ENCODE peak calls at places on chromosomes 5 and 9, in nine cellular contexts. B is epithelial cell of esophagus, E is astrocyte, A is keratinocyte, N is heart right ventricle, U is psoas muscle, I is IMR-90, H is fibroblast of mammary gland, K is fibroblast of lung. Q is an unnamed sample.

GRCh38 chr5:151587796-151588606 is 3.1 kb downstream of the FAT2 start:
- DNase-seq in U (no peak), N (no peak), E (no peak), B (peak; percentile 60), K (no peak), I (no peak), H (peak; percentile 74), A (no peak), Q (no peak)

GRCh38 chr5:53557386-53557785 is 3.1 kb upstream of the NDUFS4 start:
- DNase-seq in K (peak; percentile 47), B (peak; percentile 79), U (no peak), I (peak; percentile 80), A (no peak), H (peak; percentile 59), E (peak; percentile 29), N (no peak), Q (no peak)

GRCh38 chr5:178211095-178212048 is 7.0 kb downstream of the HNRNPAB start:
- DNase-seq in A (no peak), H (no peak), E (no peak), I (no peak), U (no peak), B (no peak), K (no peak), N (no peak), Q (no peak)

GRCh38 chr5:11390369-11390768 is 513.9 kb downstream of the CTNND2 start:
- DNase-seq in K (peak; percentile 79), I (no peak), E (peak; percentile 67), U (no peak), H (peak; percentile 78), B (no peak), A (no peak), N (no peak), Q (no peak)

GRCh38 chr5:13957032-13957645 is 12.7 kb upstream of the DNAH5 start:
- DNase-seq in I (peak; percentile 78), B (peak; percentile 78), E (peak; percentile 40), A (peak; percentile 11), K (peak; percentile 59), U (no peak), N (peak; percentile 18), H (peak; percentile 67), Q (peak; percentile 28)

GRCh38 chr5:120055858-120056257 is 408.2 kb upstream of the PRR16 start:
- DNase-seq in K (peak; percentile 55), A (no peak), B (peak; percentile 57), I (peak; percentile 76), E (peak; percentile 36), H (peak; percentile 79), N (no peak), U (no peak), Q (no peak)

GRCh38 chr5:150394103-150394502 is 18.6 kb downstream of the CD74 start:
- DNase-seq in E (no peak), B (peak; percentile 36), I (peak; percentile 84), N (no peak), U (no peak), K (peak; percentile 17), H (no peak), A (no peak), Q (peak; percentile 78)

GRCh38 chr9:72701510-72701909 is 180.1 kb downstream of the TMC1 start:
- DNase-seq in N (no peak), U (no peak), H (no peak), K (no peak), I (no peak), B (no peak), A (no peak), E (no peak), Q (no peak)

GRCh38 chr5:148976569-148977321 is 86.1 kb downstream of the SH3TC2 start:
- DNase-seq in K (peak; percentile 60), E (peak; percentile 51), B (no peak), I (peak; percentile 48), U (no peak), H (peak; percentile 69), A (no peak), N (no peak), Q (no peak)

GRCh38 chr9:92247296-92247695 is 46.2 kb downstream of the IARS1 start:
- DNase-seq in I (peak; percentile 5), E (no peak), U (no peak), B (no peak), H (peak; percentile 42), K (peak; percentile 1), N (no peak), A (no peak), Q (no peak)

GRCh38 chr9:4811824-4812223 is 19.1 kb downstream of the RCL1 start:
- DNase-seq in B (no peak), E (no peak), A (no peak), U (no peak), H (no peak), N (no peak), I (no peak), K (no peak), Q (no peak)

GRCh38 chr9:108607607-108608006 is 248.2 kb downstream of the ACTL7B start:
- DNase-seq in E (no peak), I (no peak), A (no peak), N (no peak), B (peak; percentile 55), U (no peak), H (no peak), K (no peak), Q (no peak)

GRCh38 chr9:114383866-114384231 is 3.9 kb downstream of the AKNA start:
- DNase-seq in U (no peak), I (no peak), E (no peak), B (no peak), N (no peak), K (no peak), A (no peak), H (no peak), Q (no peak)

GRCh38 chr5:153831976-153832375 is 206.7 kb downstream of the FAM114A2 start:
- DNase-seq in B (peak; percentile 30), U (no peak), A (no peak), H (peak; percentile 58), K (peak; percentile 32), N (peak; percentile 4), E (peak; percentile 6), I (peak; percentile 49), Q (peak; percentile 22)

GRCh38 chr9:115084709-115085108 is 33.2 kb downstream of the TNC start:
- DNase-seq in N (no peak), I (no peak), A (peak; percentile 41), K (no peak), H (no peak), B (no peak), E (no peak), U (no peak), Q (no peak)

GRCh38 chr9:110864011-110864410 is 174.3 kb downstream of the LPAR1 start:
- DNase-seq in K (no peak), H (no peak), N (no peak), I (no peak), E (no peak), U (no peak), A (no peak), B (no peak), Q (no peak)

GRCh38 chr9:133673260-133673658 is 37.1 kb downstream of the DBH start:
- DNase-seq in A (no peak), E (no peak), B (no peak), U (peak; percentile 36), I (no peak), H (no peak), K (no peak), N (no peak), Q (no peak)

GRCh38 chr5:50968296-50969206 is 302.1 kb downstream of the PARP8 start:
- DNase-seq in K (no peak), U (no peak), B (no peak), I (no peak), H (no peak), N (no peak), E (no peak), A (no peak), Q (no peak)

GRCh38 chr9:79222483-79222882 is 349.3 kb upstream of the TLE4 start:
- DNase-seq in A (peak; percentile 49), K (peak; percentile 76), H (no peak), U (no peak), I (no peak), N (no peak), B (peak; percentile 39), E (peak; percentile 71), Q (no peak)

GRCh38 chr9:105656131-105656921 is 5.9 kb upstream of the TAL2 start:
- DNase-seq in U (peak; percentile 80), A (no peak), I (no peak), E (no peak), K (peak; percentile 11), N (peak; percentile 5), H (no peak), B (peak; percentile 17), Q (peak; percentile 83)

DNA sequence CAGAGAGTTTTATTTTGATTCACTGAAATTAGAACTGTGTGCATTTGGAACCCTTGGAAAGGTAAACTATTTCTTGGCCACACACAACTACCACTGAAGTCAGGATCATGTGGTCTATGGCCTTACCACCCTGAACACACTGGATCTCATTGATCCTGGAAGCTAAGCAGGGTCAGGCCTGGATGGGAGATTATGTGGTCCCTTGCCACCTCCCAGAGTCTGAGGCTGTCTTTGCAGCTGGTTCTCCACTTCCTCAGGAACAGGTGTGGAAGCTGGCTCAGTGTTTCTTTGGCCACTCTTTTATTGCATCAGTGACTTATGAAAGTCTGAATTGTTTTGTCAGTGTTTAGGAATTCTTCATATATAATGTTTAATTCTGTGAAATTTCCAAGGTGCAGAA is 89.2 kb downstream of the TEK start:
- DNase-seq in U (no peak), I (peak; percentile 38), B (peak; percentile 30), K (no peak), H (no peak), N (no peak), E (no peak), A (no peak), Q (no peak)
- TF ChIP-seq CTCF in U (no peak), I (no peak), B (no peak), K (peak; percentile 33), H (no peak), N (peak; percentile 49), E (no peak), A (peak; percentile 65), Q (no peak)

DNA sequence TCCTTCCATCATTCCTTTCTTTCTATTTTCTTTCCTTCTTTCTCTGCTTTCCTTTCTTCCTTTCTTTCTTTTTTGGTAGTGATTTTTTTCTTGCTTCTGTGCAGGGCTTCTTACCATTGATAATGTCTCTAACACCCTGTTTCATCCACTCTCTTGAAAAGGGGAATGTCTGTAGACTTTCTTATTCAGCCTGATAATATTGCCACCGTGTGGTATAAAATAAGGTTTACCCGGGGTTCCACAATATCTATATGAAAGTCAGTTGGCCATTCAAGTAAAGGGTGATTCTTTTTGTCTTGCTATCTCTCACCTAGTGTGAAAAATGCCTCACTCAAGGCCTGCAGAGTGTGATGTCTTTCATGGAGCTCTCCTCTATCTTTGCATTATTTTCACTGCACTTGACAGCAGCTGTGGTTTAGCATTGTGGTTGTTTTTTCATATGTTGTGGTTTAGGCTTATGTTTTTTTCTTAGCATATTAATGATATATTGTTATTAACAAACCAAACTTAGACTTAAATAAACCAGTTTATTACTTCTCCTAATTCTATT is 153.9 kb downstream of the CSNK1G3 start:
- DNase-seq in H (no peak), A (no peak), I (no peak), N (no peak), U (no peak), K (no peak), E (no peak), B (no peak), Q (no peak)
- TF ChIP-seq CTCF in H (no peak), A (no peak), I (no peak), N (no peak), U (no peak), K (no peak), E (no peak), B (no peak), Q (no peak)

GRCh38 chr5:175728885-175729828 is 71.3 kb downstream of the HRH2 start:
- DNase-seq in I (no peak), A (no peak), B (no peak), N (no peak), E (no peak), U (no peak), H (no peak), K (no peak), Q (no peak)
- TF ChIP-seq CTCF in I (no peak), A (peak; percentile 14), B (no peak), N (peak; percentile 7), E (peak; percentile 8), U (no peak), H (no peak), K (no peak), Q (no peak)

GRCh38 chr5:108543486-108543885 is 161.6 kb upstream of the FBXL17 start:
- DNase-seq in H (no peak), A (no peak), I (no peak), U (no peak), B (no peak), K (no peak), N (no peak), E (no peak), Q (no peak)
- TF ChIP-seq CTCF in H (no peak), A (no peak), I (no peak), U (no peak), B (no peak), K (no peak), N (no peak), E (no peak), Q (no peak)